ENCODE peak calls at places on chromosome 4, in four cellular contexts. F is GM12865, E is H9, P is IMR-90. G is an unnamed sample.

GRCh38 chr4:130356873-130357272 is 1260.9 kb downstream of the C4orf33 start:
- DNase-seq in P (no peak), E (no peak), F (no peak), G (no peak)

GRCh38 chr4:169795585-169795984 is 37.8 kb upstream of the HPF1 start:
- DNase-seq in P (no peak), F (no peak), E (no peak), G (no peak)

GRCh38 chr4:30720656-30721352 is 635 bp downstream of the PCDH7 start:
- DNase-seq in E (peak; percentile 59), P (peak; percentile 61), F (no peak), G (peak; percentile 37)

GRCh38 chr4:76830612-76831474 is 67.1 kb downstream of the SOWAHB start:
- DNase-seq in E (no peak), P (peak; percentile 92), F (no peak), G (no peak)

GRCh38 chr4:182062936-182063335 is 180.3 kb upstream of the TENM3 start:
- DNase-seq in E (no peak), P (peak; percentile 91), F (peak; percentile 11), G (no peak)

GRCh38 chr4:182901337-182901736 is 15.8 kb downstream of the DCTD start:
- DNase-seq in F (no peak), E (no peak), P (no peak), G (no peak)

GRCh38 chr4:83644677-83645639 is 109.0 kb downstream of the GPAT3 start:
- DNase-seq in P (peak; percentile 65), F (peak; percentile 70), E (no peak), G (peak; percentile 60)

GRCh38 chr4:42654606-42655005 is 2.3 kb downstream of the ATP8A1 start:
- DNase-seq in P (peak; percentile 50), E (no peak), F (peak; percentile 59), G (peak; percentile 35)

GRCh38 chr4:64718091-64718490 is 308.8 kb upstream of the TECRL start:
- DNase-seq in P (no peak), E (no peak), F (no peak), G (no peak)

GRCh38 chr4:163331629-163332360 is 601 bp downstream of the NPY1R start:
- DNase-seq in F (no peak), P (no peak), E (peak; percentile 45), G (peak; percentile 28)

GRCh38 chr4:184911310-184911709 is 85.5 kb upstream of the ACSL1 start:
- DNase-seq in E (no peak), F (peak; percentile 37), P (peak; percentile 40), G (no peak)

GRCh38 chr4:136690363-136690762 is 841.9 kb downstream of the PCDH18 start:
- DNase-seq in P (peak; percentile 32), F (no peak), E (no peak), G (no peak)

GRCh38 chr4:17780461-17781071 is 855 bp downstream of the FAM184B start:
- DNase-seq in P (peak; percentile 47), F (no peak), E (no peak), G (no peak)

GRCh38 chr4:89379541-89380035 is 72.0 kb upstream of the GPRIN3 start:
- DNase-seq in P (no peak), F (no peak), E (no peak), G (no peak)

GRCh38 chr4:10083331-10083769 is 33.2 kb downstream of the WDR1 start:
- DNase-seq in E (no peak), F (no peak), P (no peak), G (no peak)

GRCh38 chr4:145635630-145636029 is 16.4 kb downstream of the MMAA start:
- DNase-seq in P (no peak), E (no peak), F (no peak), G (no peak)

GRCh38 chr4:136342666-136343065 is 1189.6 kb downstream of the PCDH18 start:
- DNase-seq in E (no peak), F (no peak), P (no peak), G (no peak)

GRCh38 chr4:139664442-139664841 is 1.2 kb upstream of the MGST2 start:
- DNase-seq in P (no peak), E (no peak), F (no peak), G (no peak)

GRCh38 chr4:175789632-175790031 is 22.4 kb downstream of the GPM6A start:
- DNase-seq in F (no peak), E (no peak), P (no peak), G (no peak)

GRCh38 chr4:178738026-178738425 is 1295.8 kb upstream of the AGA start:
- DNase-seq in F (no peak), P (no peak), E (no peak), G (no peak)

GRCh38 chr4:141290771-141291170 is 70.1 kb downstream of the ZNF330 start:
- DNase-seq in F (no peak), E (no peak), P (no peak), G (no peak)

GRCh38 chr4:151866266-151866918 is 105.6 kb upstream of the GATB start:
- DNase-seq in F (no peak), E (no peak), P (no peak), G (no peak)

GRCh38 chr4:30769093-30769492 is 48.9 kb downstream of the PCDH7 start:
- DNase-seq in P (no peak), E (no peak), F (no peak), G (no peak)

GRCh38 chr4:6887591-6888371 is 21.8 kb upstream of the TBC1D14 start:
- DNase-seq in F (no peak), P (no peak), E (no peak), G (no peak)

GRCh38 chr4:99811117-99811516 is 5.5 kb upstream of the DAPP1 start:
- DNase-seq in F (no peak), P (no peak), E (no peak), G (no peak)

GRCh38 chr4:107777890-107778289 is 46.8 kb upstream of the SGMS2 start:
- DNase-seq in P (no peak), E (no peak), F (no peak), G (no peak)

GRCh38 chr4:5474756-5475155 is 233.6 kb downstream of the EVC2 start:
- DNase-seq in E (no peak), P (peak; percentile 77), F (no peak), G (no peak)

GRCh38 chr4:88138561-88138960 is 19.9 kb downstream of the ABCG2 start:
- DNase-seq in P (peak; percentile 91), F (no peak), E (no peak), G (no peak)

GRCh38 chr4:82431026-82431745 is 796 bp downstream of the ENOPH1 start:
- DNase-seq in E (peak; percentile 42), F (peak; percentile 48), P (peak; percentile 39), G (peak; percentile 23)

GRCh38 chr4:109078724-109079123 is 223.7 kb downstream of the COL25A1 start:
- DNase-seq in F (no peak), P (peak; percentile 81), E (no peak), G (no peak)

GRCh38 chr4:57070461-57070860 is 39.7 kb downstream of the IGFBP7 start:
- DNase-seq in F (no peak), P (no peak), E (no peak), G (no peak)

GRCh38 chr4:188387134-188387791 is 248.0 kb downstream of the TRIML1 start:
- DNase-seq in P (peak; percentile 54), F (no peak), E (no peak), G (no peak)

GRCh38 chr4:139537292-139537691 is 18.7 kb downstream of the SETD7 start:
- DNase-seq in F (no peak), E (no peak), P (no peak), G (no peak)

GRCh38 chr4:127606823-127607222 is 25.9 kb upstream of the INTU start:
- DNase-seq in E (no peak), P (no peak), F (no peak), G (no peak)

GRCh38 chr4:148694702-148695101 is 252.5 kb upstream of the NR3C2 start:
- DNase-seq in E (no peak), P (no peak), F (no peak), G (no peak)

GRCh38 chr4:23219779-23220408 is 527.2 kb downstream of the GBA3 start:
- DNase-seq in E (no peak), P (no peak), F (no peak), G (no peak)

GRCh38 chr4:111064342-111064993 is 441.6 kb upstream of the PITX2 start:
- DNase-seq in F (peak; percentile 30), E (peak; percentile 39), P (peak; percentile 57), G (no peak)

GRCh38 chr4:119212964-119213606 is 572 bp downstream of the USP53 start:
- DNase-seq in F (peak; percentile 89), P (peak; percentile 94), E (peak; percentile 92), G (peak; percentile 67)
- TF ChIP-seq CTCF in F (peak; percentile 43), P (peak; percentile 38), E (peak; percentile 44), G (no peak)

GRCh38 chr4:153083447-153083921 is 120.8 kb upstream of the TRIM2 start:
- DNase-seq in E (peak; percentile 86), P (peak; percentile 78), F (peak; percentile 80), G (peak; percentile 67)

GRCh38 chr4:153084249-153084648 is 120.0 kb upstream of the TRIM2 start:
- DNase-seq in P (no peak), E (no peak), F (no peak), G (no peak)

GRCh38 chr4:153082322-153083301 is 121.6 kb upstream of the TRIM2 start:
- DNase-seq in E (no peak), F (no peak), P (no peak), G (no peak)

GRCh38 chr4:153087671-153088194 is 116.5 kb upstream of the TRIM2 start:
- DNase-seq in E (no peak), F (no peak), P (no peak), G (no peak)

DNA sequence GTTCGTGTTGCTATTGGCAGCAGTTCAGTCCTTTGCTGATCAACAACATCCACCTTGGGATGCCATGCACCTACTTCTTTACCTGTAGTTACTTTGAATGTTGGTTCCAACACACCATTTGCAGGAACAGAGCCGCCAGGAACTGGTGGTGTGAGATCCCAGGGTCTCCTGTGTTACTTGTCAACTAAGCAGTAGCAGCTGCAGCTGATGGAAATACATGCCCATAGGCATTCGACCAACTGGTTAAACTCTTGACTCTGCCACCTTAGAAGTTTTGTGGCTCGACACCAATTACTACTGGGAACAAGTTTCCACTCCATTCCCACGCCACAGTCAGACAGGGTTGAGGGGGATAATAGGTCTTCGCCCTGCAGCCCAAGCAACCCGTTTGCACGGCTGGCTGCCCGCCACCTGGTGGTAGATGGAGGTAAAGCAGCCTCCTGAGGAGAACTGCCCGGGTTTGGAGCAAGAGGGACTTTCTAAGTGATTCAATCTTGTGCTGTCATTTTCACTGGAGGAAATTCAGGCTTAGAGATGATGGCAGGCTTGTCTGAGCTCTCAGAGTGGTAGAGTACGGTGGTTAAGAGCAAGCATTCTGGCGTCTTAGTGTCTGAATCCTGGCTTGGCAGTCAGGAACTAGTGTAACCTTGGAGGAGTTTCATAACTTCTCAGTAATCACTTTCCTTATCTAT is 119.2 kb upstream of the TRIM2 start:
- DNase-seq in F (peak; percentile 77), P (peak; percentile 60), E (peak; percentile 84), G (peak; percentile 70)
- TF ChIP-seq CTCF in F (peak; percentile 97), P (peak; percentile 75), E (peak; percentile 95), G (peak; percentile 76)

DNA sequence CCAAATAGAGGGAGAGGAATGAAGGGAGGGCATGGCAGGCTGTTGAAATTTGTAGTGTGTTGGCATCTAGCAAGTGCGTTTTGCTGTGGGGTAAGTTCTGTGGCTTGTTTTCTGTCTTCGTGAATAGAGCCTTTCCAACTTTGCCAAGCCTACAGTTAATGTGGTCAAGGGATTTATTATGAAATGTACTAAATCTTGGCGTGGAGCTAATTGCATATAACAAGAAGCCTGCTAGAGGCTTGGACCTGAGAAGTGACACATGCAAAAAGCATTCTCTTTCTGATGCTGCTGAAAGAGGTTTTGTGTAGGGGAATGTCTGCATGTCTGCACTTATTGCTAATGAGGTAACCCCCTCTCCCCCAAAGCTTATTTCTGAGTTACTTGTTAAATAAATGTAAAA is 132.2 kb downstream of the BMPR1B start:
- DNase-seq in F (no peak), E (no peak), P (peak; percentile 73), G (no peak)
- TF ChIP-seq CTCF in F (no peak), E (no peak), P (no peak), G (no peak)

GRCh38 chr4:38902695-38903094 is 35.1 kb downstream of the FAM114A1 start:
- DNase-seq in F (peak; percentile 42), P (no peak), E (no peak), G (peak; percentile 58)
- TF ChIP-seq CTCF in F (peak; percentile 19), P (peak; percentile 30), E (peak; percentile 58), G (peak; percentile 13)